ENCODE peak calls at places on chromosomes 7 and 10, in five cellular contexts. J is nephron progenitor cell, A is fibroblast of mammary gland, N is BJ, G is body of pancreas. K is an unnamed sample.
A peak's percentile ranks its signal among the peaks of the same experiment; 100 is the strongest.

GRCh38 chr7:75896803-75897327 is 18.0 kb downstream of the RHBDD2 start:
- DNase-seq in N (no peak), A (no peak), G (no peak), J (no peak), K (no peak)

GRCh38 chr10:62818426-62819011 is 2.4 kb upstream of the EGR2 start:
- DNase-seq in N (no peak), G (peak; percentile 29), A (no peak), J (peak; percentile 72), K (no peak)

GRCh38 chr10:49094707-49095106 is 20.6 kb downstream of the VSTM4 start:
- DNase-seq in N (no peak), A (no peak), J (no peak), G (no peak), K (no peak)

GRCh38 chr10:52583341-52583740 is 189.2 kb downstream of the MBL2 start:
- DNase-seq in N (no peak), A (no peak), J (no peak), G (no peak), K (no peak)

GRCh38 chr10:103855424-103855823 is at the start of gene SH3PXD2A:
- DNase-seq in J (peak; percentile 78), A (no peak), G (peak; percentile 48), N (no peak), K (no peak)

GRCh38 chr10:133128126-133129081 is 31.6 kb upstream of the KNDC1 start:
- DNase-seq in A (no peak), N (no peak), J (no peak), G (no peak), K (no peak)

GRCh38 chr10:49776851-49777250 is 14.7 kb upstream of the OGDHL start:
- DNase-seq in A (no peak), G (no peak), N (no peak), J (no peak), K (no peak)

GRCh38 chr10:1114355-1115261 is 58.4 kb downstream of the WDR37 start:
- DNase-seq in G (no peak), N (no peak), J (no peak), A (no peak), K (no peak)

GRCh38 chr10:21536874-21537273 is 2.8 kb downstream of the MLLT10 start:
- DNase-seq in G (no peak), N (no peak), J (no peak), A (no peak), K (no peak)

GRCh38 chr10:121069061-121069850 is 218.1 kb downstream of the WDR11 start:
- DNase-seq in A (no peak), J (no peak), N (no peak), G (no peak), K (no peak)

GRCh38 chr7:14521183-14521582 is 381.4 kb downstream of the DGKB start:
- DNase-seq in J (no peak), A (no peak), N (no peak), G (no peak), K (no peak)

GRCh38 chr10:51910189-51910588 is 210.8 kb upstream of the CSTF2T start:
- DNase-seq in G (no peak), J (no peak), N (no peak), A (no peak), K (no peak)

GRCh38 chr10:89887830-89888229 is 186.4 kb downstream of the KIF20B start:
- DNase-seq in G (no peak), N (peak; percentile 63), J (no peak), A (peak; percentile 18), K (no peak)

GRCh38 chr7:129665013-129665401 is 53.5 kb downstream of the NRF1 start:
- DNase-seq in N (peak; percentile 49), J (no peak), A (peak; percentile 97), G (peak; percentile 22), K (peak; percentile 60)

GRCh38 chr10:86439544-86439943 is 72.9 kb upstream of the GRID1 start:
- DNase-seq in J (no peak), N (peak; percentile 47), A (peak; percentile 93), G (peak; percentile 65), K (peak; percentile 77)

GRCh38 chr10:32459072-32459703 is 13.2 kb downstream of the CCDC7 start:
- DNase-seq in A (no peak), G (no peak), N (no peak), J (no peak), K (no peak)

GRCh38 chr7:113404245-113404644 is 285.9 kb upstream of the SMIM30 start:
- DNase-seq in N (no peak), G (no peak), J (peak; percentile 15), A (peak; percentile 0), K (no peak)
- TF ChIP-seq CTCF in N (no peak), G (no peak), J (peak; percentile 34), A (peak; percentile 13), K (no peak)

GRCh38 chr7:87627634-87627994 is 584 bp upstream of the RUNDC3B start:
- DNase-seq in N (no peak), J (peak; percentile 44), A (no peak), G (peak; percentile 18), K (no peak)
- TF ChIP-seq CTCF in N (no peak), J (no peak), A (no peak), G (no peak), K (no peak)

GRCh38 chr10:113127285-113128283 is 177.5 kb downstream of the TCF7L2 start:
- DNase-seq in G (no peak), J (no peak), N (no peak), A (peak; percentile 45), K (no peak)

GRCh38 chr10:113126506-113127192 is 176.6 kb downstream of the TCF7L2 start:
- DNase-seq in N (no peak), A (peak; percentile 74), G (peak; percentile 76), J (peak; percentile 78), K (peak; percentile 52)

GRCh38 chr10:113128450-113129105 is 178.5 kb downstream of the TCF7L2 start:
- DNase-seq in G (no peak), N (no peak), A (peak; percentile 41), J (no peak), K (no peak)

GRCh38 chr10:113131611-113132330 is 181.7 kb downstream of the TCF7L2 start:
- DNase-seq in N (peak; percentile 76), G (no peak), A (peak; percentile 89), J (no peak), K (peak; percentile 87)

DNA sequence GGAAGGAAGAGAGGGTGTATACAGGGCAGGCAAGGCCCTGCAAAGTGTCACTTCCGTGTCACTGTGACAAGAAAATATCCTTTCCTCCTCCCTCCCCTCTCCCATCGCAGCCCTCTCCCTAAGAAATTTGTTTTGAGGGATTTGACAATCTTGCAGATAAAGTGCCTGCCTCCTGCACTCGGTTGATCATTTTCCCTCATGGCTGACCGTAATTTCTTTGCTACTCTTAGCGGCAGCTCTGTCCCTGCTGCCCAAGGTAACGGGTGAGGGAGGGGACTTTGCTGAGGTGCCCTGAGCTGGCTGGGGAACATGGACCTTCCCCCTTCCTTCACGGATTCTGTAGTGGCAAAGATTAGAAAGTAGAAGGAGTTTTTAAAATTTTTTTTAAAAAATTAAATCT is 179.1 kb downstream of the TCF7L2 start:
- DNase-seq in N (no peak), G (no peak), A (no peak), J (no peak), K (no peak)
- TF ChIP-seq CTCF in N (no peak), G (no peak), A (no peak), J (no peak), K (no peak)

GRCh38 chr7:100827330-100828226 is at the start of gene EPHB4:
- DNase-seq in A (peak; percentile 74), G (peak; percentile 88), N (peak; percentile 32), J (peak; percentile 91), K (peak; percentile 70)
- TF ChIP-seq CTCF in A (peak; percentile 47), G (no peak), N (peak; percentile 67), J (peak; percentile 51), K (peak; percentile 67)

GRCh38 chr7:38334163-38334562 is 60.7 kb upstream of the TARP start:
- DNase-seq in A (no peak), N (no peak), G (no peak), J (no peak), K (no peak)

GRCh38 chr7:38330048-38330447 is 56.6 kb upstream of the TARP start:
- DNase-seq in J (no peak), A (no peak), G (no peak), N (no peak), K (no peak)

GRCh38 chr7:38329340-38329739 is 55.9 kb upstream of the TARP start:
- DNase-seq in J (no peak), N (no peak), G (no peak), A (no peak), K (no peak)

GRCh38 chr7:38328814-38329213 is 55.4 kb upstream of the TARP start:
- DNase-seq in G (no peak), J (no peak), N (no peak), A (no peak), K (no peak)

GRCh38 chr7:38330861-38331709 is 57.6 kb upstream of the TARP start:
- DNase-seq in A (no peak), J (peak; percentile 32), N (no peak), G (no peak), K (no peak)
- TF ChIP-seq CTCF in A (peak; percentile 5), J (no peak), N (no peak), G (no peak), K (no peak)

DNA sequence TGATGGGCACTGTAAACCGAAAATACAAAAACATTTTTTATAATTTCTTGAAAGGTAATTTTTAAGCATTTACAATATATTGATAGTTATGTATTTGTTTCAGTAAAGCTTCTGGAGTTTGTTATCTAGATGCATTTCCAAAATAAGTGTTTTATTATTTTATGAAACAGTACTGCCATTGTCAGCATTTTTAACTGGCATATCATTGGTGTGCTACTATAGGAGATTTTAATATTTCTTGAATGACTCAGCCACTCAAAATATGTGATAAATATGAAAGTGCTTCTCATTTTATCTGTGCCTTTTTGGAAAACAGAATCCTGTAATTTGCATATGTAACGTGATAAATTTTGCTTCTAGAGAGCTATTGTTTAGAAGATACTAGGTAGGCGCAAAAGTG is 97.9 kb downstream of the ANKIB1 start:
- DNase-seq in A (no peak), J (no peak), N (no peak), G (no peak), K (no peak)
- TF ChIP-seq CTCF in A (no peak), J (no peak), N (no peak), G (no peak), K (no peak)